ENCODE peak calls at places on chromosomes 12 and 14, in ten cellular contexts. Q is T-helper 2 cell, A is astrocyte of the spinal cord, M is GF-D8, R is PC-3, O is GM12865, L is HTR-8/SVneo, K is T1000, G is neural crest cell, P is foreskin melanocyte. W is an unnamed sample.
A peak's percentile ranks its signal among the peaks of the same experiment; 100 is the strongest.

GRCh38 chr12:32533971-32534590 is 134.7 kb downstream of the FGD4 start:
- DNase-seq in Q (no peak), O (peak; percentile 38), G (no peak), M (peak; percentile 42), L (peak; percentile 52), R (peak; percentile 43), K (peak; percentile 69), P (peak; percentile 71), A (peak; percentile 95), W (no peak)

GRCh38 chr12:19630536-19630935 is 191.2 kb downstream of the AEBP2 start:
- DNase-seq in P (no peak), O (no peak), Q (no peak), G (no peak), M (no peak), L (no peak), R (no peak), A (no peak), K (no peak), W (no peak)

GRCh38 chr12:27190761-27191160 is 53.3 kb upstream of the STK38L start:
- DNase-seq in K (no peak), G (no peak), R (peak; percentile 94), A (peak; percentile 78), P (no peak), O (no peak), Q (no peak), M (no peak), L (no peak), W (no peak)

GRCh38 chr12:113030875-113031525 is 25.5 kb upstream of the DTX1 start:
- DNase-seq in Q (peak; percentile 24), L (peak; percentile 66), A (peak; percentile 74), G (peak; percentile 23), O (peak; percentile 55), R (peak; percentile 86), P (peak; percentile 51), K (no peak), M (no peak), W (no peak)

GRCh38 chr14:78519863-78520262 is 349.7 kb downstream of the NRXN3 start:
- DNase-seq in P (peak; percentile 28), G (peak; percentile 68), K (no peak), M (no peak), R (peak; percentile 26), O (peak; percentile 48), A (peak; percentile 8), L (no peak), Q (peak; percentile 29), W (no peak)

GRCh38 chr14:75844486-75844885 is 137.3 kb downstream of the TGFB3 start:
- DNase-seq in Q (no peak), A (no peak), P (no peak), K (no peak), O (no peak), R (no peak), M (no peak), L (no peak), G (no peak), W (no peak)

GRCh38 chr12:64611430-64612286 is 1.4 kb downstream of the RASSF3 start:
- DNase-seq in O (peak; percentile 62), A (peak; percentile 36), L (no peak), G (peak; percentile 5), M (no peak), P (peak; percentile 42), R (peak; percentile 39), Q (peak; percentile 32), K (no peak), W (no peak)

GRCh38 chr12:96233941-96234461 is 39.8 kb downstream of the ELK3 start:
- DNase-seq in G (no peak), K (peak; percentile 51), A (peak; percentile 97), O (no peak), P (no peak), M (no peak), L (no peak), Q (no peak), R (no peak), W (no peak)

GRCh38 chr12:64670856-64671639 is 60.8 kb downstream of the RASSF3 start:
- DNase-seq in O (no peak), Q (no peak), P (no peak), G (no peak), M (peak; percentile 9), L (no peak), K (no peak), R (peak; percentile 32), A (peak; percentile 63), W (no peak)

GRCh38 chr14:99899578-99900178 is 106.5 kb downstream of the EML1 start:
- DNase-seq in Q (peak; percentile 19), P (no peak), G (no peak), M (no peak), A (peak; percentile 43), O (peak; percentile 14), L (no peak), K (no peak), R (peak; percentile 66), W (no peak)

GRCh38 chr12:39272934-39273770 is 169.8 kb downstream of the KIF21A start:
- DNase-seq in O (peak; percentile 45), G (peak; percentile 40), Q (peak; percentile 10), R (peak; percentile 67), P (peak; percentile 42), M (no peak), K (peak; percentile 10), L (peak; percentile 4), A (peak; percentile 47), W (no peak)

GRCh38 chr14:69483765-69484443 is 624 bp upstream of the PLEKHD1 start:
- DNase-seq in A (peak; percentile 7), K (no peak), P (no peak), R (peak; percentile 33), M (no peak), Q (no peak), L (peak; percentile 56), G (no peak), O (no peak), W (no peak)

GRCh38 chr14:88554458-88555286 is at the start of gene PTPN21:
- DNase-seq in A (peak; percentile 73), G (peak; percentile 65), Q (peak; percentile 26), R (peak; percentile 81), O (no peak), P (peak; percentile 45), K (peak; percentile 77), M (no peak), L (peak; percentile 51), W (no peak)

GRCh38 chr12:118136559-118137003 is 657 bp downstream of the PEBP1 start:
- DNase-seq in L (peak; percentile 17), A (peak; percentile 35), O (peak; percentile 77), R (peak; percentile 54), M (no peak), K (no peak), P (no peak), G (peak; percentile 16), Q (peak; percentile 42), W (peak; percentile 9)

GRCh38 chr12:115223322-115223721 is 539.3 kb upstream of the TBX3 start:
- DNase-seq in L (peak; percentile 31), G (no peak), Q (no peak), R (peak; percentile 87), P (no peak), O (no peak), A (peak; percentile 79), K (peak; percentile 89), M (no peak), W (no peak)

GRCh38 chr12:71662861-71663560 is 637 bp downstream of the ZFC3H1 start:
- DNase-seq in P (peak; percentile 50), R (peak; percentile 57), L (peak; percentile 23), Q (peak; percentile 86), A (peak; percentile 57), G (peak; percentile 46), K (peak; percentile 57), O (peak; percentile 69), M (peak; percentile 17), W (peak; percentile 66)

GRCh38 chr12:11446372-11446771 is 51.0 kb upstream of the PRB2 start:
- DNase-seq in O (peak; percentile 2), A (no peak), L (no peak), M (no peak), Q (no peak), R (no peak), P (no peak), G (no peak), K (no peak), W (no peak)

GRCh38 chr14:28344381-28344780 is 422.2 kb upstream of the FOXG1 start:
- DNase-seq in R (peak; percentile 66), A (peak; percentile 4), K (no peak), M (no peak), P (no peak), L (no peak), G (no peak), Q (no peak), O (no peak), W (no peak)

GRCh38 chr12:111178194-111179081 is 190.5 kb downstream of the PHETA1 start:
- DNase-seq in O (no peak), M (no peak), L (no peak), K (no peak), G (no peak), A (no peak), R (no peak), Q (no peak), P (peak; percentile 9), W (no peak)

GRCh38 chr12:61757831-61758505 is 502.2 kb upstream of the USP15 start:
- DNase-seq in A (peak; percentile 0), Q (no peak), P (no peak), L (no peak), R (no peak), K (no peak), G (no peak), O (no peak), M (no peak), W (no peak)

GRCh38 chr12:114444422-114445279 is 38.7 kb upstream of the TBX5 start:
- DNase-seq in O (no peak), R (no peak), Q (peak; percentile 35), K (no peak), L (no peak), M (no peak), P (no peak), G (no peak), A (peak; percentile 10), W (no peak)

GRCh38 chr12:105076098-105076497 is 8.2 kb downstream of the ALDH1L2 start:
- DNase-seq in K (no peak), Q (no peak), R (peak; percentile 25), M (no peak), G (no peak), A (peak; percentile 31), L (no peak), P (peak; percentile 57), O (no peak), W (no peak)

GRCh38 chr12:83389237-83389996 is 702.7 kb downstream of the TMTC2 start:
- DNase-seq in P (peak; percentile 22), L (no peak), G (peak; percentile 3), A (no peak), Q (peak; percentile 20), O (peak; percentile 5), M (no peak), K (no peak), R (peak; percentile 41), W (no peak)

GRCh38 chr12:19675361-19675760 is 236.1 kb downstream of the AEBP2 start:
- DNase-seq in L (no peak), P (no peak), A (no peak), Q (peak; percentile 41), K (no peak), R (no peak), G (no peak), O (peak; percentile 70), M (no peak), W (no peak)

GRCh38 chr14:93619176-93619793 is 169.0 kb downstream of the PRIMA1 start:
- DNase-seq in O (peak; percentile 65), M (no peak), L (peak; percentile 27), K (no peak), G (peak; percentile 34), Q (peak; percentile 23), P (peak; percentile 15), R (peak; percentile 68), A (peak; percentile 30), W (no peak)

GRCh38 chr12:9064201-9064814 is 51.4 kb downstream of the A2M start:
- DNase-seq in P (peak; percentile 51), O (peak; percentile 65), R (peak; percentile 59), G (peak; percentile 57), Q (peak; percentile 77), M (no peak), A (peak; percentile 55), K (peak; percentile 56), L (peak; percentile 34), W (peak; percentile 37)

GRCh38 chr14:85453401-85453800 is 76.5 kb upstream of the FLRT2 start:
- DNase-seq in A (no peak), Q (no peak), O (no peak), L (no peak), P (no peak), G (no peak), K (no peak), M (no peak), R (no peak), W (no peak)